ENCODE peak calls at places on chromosome 3, in seven cellular contexts. One of them, this sample, is unnamed.
A peak's percentile ranks its signal among the peaks of the same experiment; 100 is the strongest.

GRCh38 chr3:4548769-4549168 is 55.6 kb downstream of the ITPR1 start:
- DNase-seq in H9: no peak
- DNase-seq in aorta: no peak
- DNase-seq in stimulated activated naive B cell treated with anti-CD40 and anti-IgM and Interleukin-4, amounts not matched to agents 10 μg/mL and 1 μg/mL and 100 μg/mL, for 72 hours: no peak
- DNase-seq in left cardiac atrium: no peak
- DNase-seq in transverse colon: no peak
- DNase-seq in activated naive CD4-positive, alpha-beta T cell: no peak
- DNase-seq in this sample: no peak

GRCh38 chr3:27391796-27392195 is 22.6 kb upstream of the NEK10 start:
- DNase-seq in H9: no peak
- DNase-seq in aorta: no peak
- DNase-seq in stimulated activated naive B cell treated with anti-CD40 and anti-IgM and Interleukin-4, amounts not matched to agents 10 μg/mL and 1 μg/mL and 100 μg/mL, for 72 hours: no peak
- DNase-seq in left cardiac atrium: no peak
- DNase-seq in transverse colon: no peak
- DNase-seq in activated naive CD4-positive, alpha-beta T cell: no peak
- DNase-seq in this sample: no peak

GRCh38 chr3:107810195-107811071 is 280.4 kb downstream of the CD47 start:
- DNase-seq in H9: no peak
- DNase-seq in aorta: no peak
- DNase-seq in stimulated activated naive B cell treated with anti-CD40 and anti-IgM and Interleukin-4, amounts not matched to agents 10 μg/mL and 1 μg/mL and 100 μg/mL, for 72 hours: no peak
- DNase-seq in left cardiac atrium: no peak
- DNase-seq in transverse colon: no peak
- DNase-seq in activated naive CD4-positive, alpha-beta T cell: no peak
- DNase-seq in this sample: no peak

GRCh38 chr3:129576514-129577345 is 29.7 kb downstream of the PLXND1 start:
- DNase-seq in H9: no peak
- DNase-seq in aorta: peak; percentile 86
- DNase-seq in stimulated activated naive B cell treated with anti-CD40 and anti-IgM and Interleukin-4, amounts not matched to agents 10 μg/mL and 1 μg/mL and 100 μg/mL, for 72 hours: peak; percentile 68
- DNase-seq in left cardiac atrium: no peak
- DNase-seq in transverse colon: peak; percentile 75
- DNase-seq in activated naive CD4-positive, alpha-beta T cell: no peak
- DNase-seq in this sample: peak; percentile 74

GRCh38 chr3:10327592-10327991 is 6.7 kb upstream of the SEC13 start:
- DNase-seq in H9: no peak
- DNase-seq in aorta: peak; percentile 13
- DNase-seq in stimulated activated naive B cell treated with anti-CD40 and anti-IgM and Interleukin-4, amounts not matched to agents 10 μg/mL and 1 μg/mL and 100 μg/mL, for 72 hours: no peak
- DNase-seq in left cardiac atrium: no peak
- DNase-seq in transverse colon: no peak
- DNase-seq in activated naive CD4-positive, alpha-beta T cell: no peak
- DNase-seq in this sample: no peak

GRCh38 chr3:36483709-36484108 is 103.4 kb downstream of the STAC start:
- DNase-seq in H9: no peak
- DNase-seq in aorta: no peak
- DNase-seq in stimulated activated naive B cell treated with anti-CD40 and anti-IgM and Interleukin-4, amounts not matched to agents 10 μg/mL and 1 μg/mL and 100 μg/mL, for 72 hours: no peak
- DNase-seq in left cardiac atrium: no peak
- DNase-seq in transverse colon: no peak
- DNase-seq in activated naive CD4-positive, alpha-beta T cell: no peak
- DNase-seq in this sample: no peak

GRCh38 chr3:145219355-145220196 is 941.4 kb downstream of the PLOD2 start:
- DNase-seq in H9: no peak
- DNase-seq in aorta: no peak
- DNase-seq in stimulated activated naive B cell treated with anti-CD40 and anti-IgM and Interleukin-4, amounts not matched to agents 10 μg/mL and 1 μg/mL and 100 μg/mL, for 72 hours: no peak
- DNase-seq in left cardiac atrium: no peak
- DNase-seq in transverse colon: no peak
- DNase-seq in activated naive CD4-positive, alpha-beta T cell: no peak
- DNase-seq in this sample: no peak

GRCh38 chr3:48716508-48716981 is 476 bp downstream of the IP6K2 start:
- DNase-seq in H9: no peak
- DNase-seq in aorta: no peak
- DNase-seq in stimulated activated naive B cell treated with anti-CD40 and anti-IgM and Interleukin-4, amounts not matched to agents 10 μg/mL and 1 μg/mL and 100 μg/mL, for 72 hours: no peak
- DNase-seq in left cardiac atrium: no peak
- DNase-seq in transverse colon: peak; percentile 35
- DNase-seq in activated naive CD4-positive, alpha-beta T cell: no peak
- DNase-seq in this sample: no peak

GRCh38 chr3:177561769-177562360 is 364.6 kb upstream of the TBL1XR1 start:
- DNase-seq in H9: no peak
- DNase-seq in aorta: no peak
- DNase-seq in stimulated activated naive B cell treated with anti-CD40 and anti-IgM and Interleukin-4, amounts not matched to agents 10 μg/mL and 1 μg/mL and 100 μg/mL, for 72 hours: no peak
- DNase-seq in left cardiac atrium: no peak
- DNase-seq in transverse colon: no peak
- DNase-seq in activated naive CD4-positive, alpha-beta T cell: no peak
- DNase-seq in this sample: no peak

GRCh38 chr3:53728606-53729005 is 117.6 kb downstream of the CHDH start:
- DNase-seq in H9: no peak
- DNase-seq in aorta: no peak
- DNase-seq in stimulated activated naive B cell treated with anti-CD40 and anti-IgM and Interleukin-4, amounts not matched to agents 10 μg/mL and 1 μg/mL and 100 μg/mL, for 72 hours: no peak
- DNase-seq in left cardiac atrium: no peak
- DNase-seq in transverse colon: no peak
- DNase-seq in activated naive CD4-positive, alpha-beta T cell: no peak
- DNase-seq in this sample: no peak

GRCh38 chr3:56706629-56707028 is 23.6 kb upstream of the TASOR start:
- DNase-seq in H9: no peak
- DNase-seq in aorta: no peak
- DNase-seq in stimulated activated naive B cell treated with anti-CD40 and anti-IgM and Interleukin-4, amounts not matched to agents 10 μg/mL and 1 μg/mL and 100 μg/mL, for 72 hours: no peak
- DNase-seq in left cardiac atrium: no peak
- DNase-seq in transverse colon: no peak
- DNase-seq in activated naive CD4-positive, alpha-beta T cell: no peak
- DNase-seq in this sample: no peak

GRCh38 chr3:52430416-52430810 is 14.5 kb downstream of the SEMA3G start:
- DNase-seq in H9: no peak
- DNase-seq in aorta: no peak
- DNase-seq in stimulated activated naive B cell treated with anti-CD40 and anti-IgM and Interleukin-4, amounts not matched to agents 10 μg/mL and 1 μg/mL and 100 μg/mL, for 72 hours: no peak
- DNase-seq in left cardiac atrium: no peak
- DNase-seq in transverse colon: no peak
- DNase-seq in activated naive CD4-positive, alpha-beta T cell: no peak
- DNase-seq in this sample: no peak

GRCh38 chr3:157418104-157418503 is 18.5 kb upstream of the PTX3 start:
- DNase-seq in H9: no peak
- DNase-seq in aorta: no peak
- DNase-seq in stimulated activated naive B cell treated with anti-CD40 and anti-IgM and Interleukin-4, amounts not matched to agents 10 μg/mL and 1 μg/mL and 100 μg/mL, for 72 hours: no peak
- DNase-seq in left cardiac atrium: no peak
- DNase-seq in transverse colon: no peak
- DNase-seq in activated naive CD4-positive, alpha-beta T cell: no peak
- DNase-seq in this sample: no peak

GRCh38 chr3:129605593-129606521 is 619 bp downstream of the PLXND1 start:
- DNase-seq in H9: peak; percentile 58
- DNase-seq in aorta: no peak
- DNase-seq in stimulated activated naive B cell treated with anti-CD40 and anti-IgM and Interleukin-4, amounts not matched to agents 10 μg/mL and 1 μg/mL and 100 μg/mL, for 72 hours: peak; percentile 18
- DNase-seq in left cardiac atrium: peak; percentile 69
- DNase-seq in transverse colon: no peak
- DNase-seq in activated naive CD4-positive, alpha-beta T cell: no peak
- DNase-seq in this sample: no peak

GRCh38 chr3:12907729-12908128 is 66.4 kb upstream of the RPL32 start:
- DNase-seq in H9: no peak
- DNase-seq in aorta: no peak
- DNase-seq in stimulated activated naive B cell treated with anti-CD40 and anti-IgM and Interleukin-4, amounts not matched to agents 10 μg/mL and 1 μg/mL and 100 μg/mL, for 72 hours: no peak
- DNase-seq in left cardiac atrium: no peak
- DNase-seq in transverse colon: no peak
- DNase-seq in activated naive CD4-positive, alpha-beta T cell: no peak
- DNase-seq in this sample: no peak

GRCh38 chr3:152466784-152467183 is 198.1 kb downstream of the MBNL1 start:
- DNase-seq in H9: no peak
- DNase-seq in aorta: no peak
- DNase-seq in stimulated activated naive B cell treated with anti-CD40 and anti-IgM and Interleukin-4, amounts not matched to agents 10 μg/mL and 1 μg/mL and 100 μg/mL, for 72 hours: no peak
- DNase-seq in left cardiac atrium: no peak
- DNase-seq in transverse colon: no peak
- DNase-seq in activated naive CD4-positive, alpha-beta T cell: no peak
- DNase-seq in this sample: no peak

GRCh38 chr3:97860364-97860763 is 38.6 kb downstream of the CRYBG3 start:
- DNase-seq in H9: no peak
- DNase-seq in aorta: no peak
- DNase-seq in stimulated activated naive B cell treated with anti-CD40 and anti-IgM and Interleukin-4, amounts not matched to agents 10 μg/mL and 1 μg/mL and 100 μg/mL, for 72 hours: no peak
- DNase-seq in left cardiac atrium: no peak
- DNase-seq in transverse colon: no peak
- DNase-seq in activated naive CD4-positive, alpha-beta T cell: no peak
- DNase-seq in this sample: no peak

GRCh38 chr3:46874430-46874829 is 3.1 kb upstream of the PTH1R start:
- DNase-seq in H9: no peak
- DNase-seq in aorta: no peak
- DNase-seq in stimulated activated naive B cell treated with anti-CD40 and anti-IgM and Interleukin-4, amounts not matched to agents 10 μg/mL and 1 μg/mL and 100 μg/mL, for 72 hours: no peak
- DNase-seq in left cardiac atrium: no peak
- DNase-seq in transverse colon: no peak
- DNase-seq in activated naive CD4-positive, alpha-beta T cell: no peak
- DNase-seq in this sample: no peak

GRCh38 chr3:175260145-175260794 is 401.1 kb downstream of the NAALADL2 start:
- DNase-seq in H9: no peak
- DNase-seq in aorta: no peak
- DNase-seq in stimulated activated naive B cell treated with anti-CD40 and anti-IgM and Interleukin-4, amounts not matched to agents 10 μg/mL and 1 μg/mL and 100 μg/mL, for 72 hours: no peak
- DNase-seq in left cardiac atrium: no peak
- DNase-seq in transverse colon: no peak
- DNase-seq in activated naive CD4-positive, alpha-beta T cell: no peak
- DNase-seq in this sample: no peak

GRCh38 chr3:195931582-195932273 is 23.4 kb upstream of the TNK2 start:
- DNase-seq in H9: no peak
- DNase-seq in aorta: no peak
- DNase-seq in stimulated activated naive B cell treated with anti-CD40 and anti-IgM and Interleukin-4, amounts not matched to agents 10 μg/mL and 1 μg/mL and 100 μg/mL, for 72 hours: no peak
- DNase-seq in left cardiac atrium: no peak
- DNase-seq in transverse colon: no peak
- DNase-seq in activated naive CD4-positive, alpha-beta T cell: no peak
- DNase-seq in this sample: no peak

GRCh38 chr3:39808467-39809180 is 785 bp upstream of the MYRIP start:
- DNase-seq in H9: peak; percentile 80
- DNase-seq in aorta: no peak
- DNase-seq in stimulated activated naive B cell treated with anti-CD40 and anti-IgM and Interleukin-4, amounts not matched to agents 10 μg/mL and 1 μg/mL and 100 μg/mL, for 72 hours: no peak
- DNase-seq in left cardiac atrium: peak; percentile 47
- DNase-seq in transverse colon: no peak
- DNase-seq in activated naive CD4-positive, alpha-beta T cell: no peak
- DNase-seq in this sample: no peak

This sample was measured in GM19239.